ENCODE peak calls at places on chromosomes 11 and 22, in eight cellular contexts. I, B, N, J, X, H, Q and E are unnamed samples.
A peak's percentile ranks its signal among the peaks of the same experiment; 100 is the strongest.

GRCh38 chr11:64661146-64661545 is 61.9 kb downstream of the NRXN2 start:
- DNase-seq in B (no peak), N (no peak), X (no peak), Q (no peak), I (no peak), J (no peak), H (peak; percentile 78), E (no peak)

GRCh38 chr11:79237676-79238075 is 203.2 kb downstream of the TENM4 start:
- DNase-seq in X (no peak), J (no peak), I (no peak), Q (no peak), N (no peak), H (peak; percentile 91), B (no peak), E (no peak)

GRCh38 chr22:45294030-45294429 is 9.3 kb downstream of the UPK3A start:
- DNase-seq in X (no peak), N (no peak), B (no peak), Q (no peak), J (no peak), H (no peak), I (no peak), E (no peak)

GRCh38 chr11:18046116-18046777 is at the start of gene TPH1:
- DNase-seq in N (no peak), B (peak; percentile 45), X (no peak), Q (peak; percentile 3), H (peak; percentile 27), J (peak; percentile 68), I (no peak), E (no peak)

GRCh38 chr22:35313311-35314121 is 13.8 kb downstream of the TOM1 start:
- DNase-seq in Q (no peak), N (no peak), J (no peak), I (no peak), H (peak; percentile 97), X (no peak), B (no peak), E (no peak)

GRCh38 chr11:106216281-106216680 is 138.8 kb downstream of the AASDHPPT start:
- DNase-seq in B (no peak), H (peak; percentile 33), I (no peak), Q (no peak), N (no peak), J (no peak), X (no peak), E (no peak)

GRCh38 chr22:26892401-26893033 is 235.1 kb downstream of the MIAT start:
- DNase-seq in H (no peak), N (no peak), J (no peak), Q (no peak), X (no peak), B (no peak), I (no peak), E (no peak)

GRCh38 chr11:22441831-22442230 is 103.7 kb downstream of the SLC17A6 start:
- DNase-seq in Q (no peak), I (no peak), H (no peak), X (no peak), N (no peak), B (no peak), J (no peak), E (no peak)

GRCh38 chr11:134238956-134239355 is 14.2 kb downstream of the THYN1 start:
- DNase-seq in Q (no peak), H (no peak), X (no peak), J (no peak), I (no peak), B (no peak), N (no peak), E (no peak)

GRCh38 chr22:31425331-31426050 is 26.1 kb downstream of the DRG1 start:
- DNase-seq in I (no peak), X (no peak), N (no peak), Q (no peak), H (peak; percentile 16), J (no peak), B (no peak), E (no peak)

GRCh38 chr11:123065634-123066033 is 3.7 kb upstream of the HSPA8 start:
- DNase-seq in Q (no peak), J (no peak), X (peak; percentile 12), B (no peak), H (peak; percentile 78), N (no peak), I (no peak), E (no peak)

GRCh38 chr22:46148885-46149492 is 1.3 kb upstream of the PPARA start:
- DNase-seq in X (no peak), Q (no peak), H (no peak), N (no peak), I (peak; percentile 5), J (no peak), B (peak; percentile 68), E (no peak)

GRCh38 chr11:6152126-6152525 is 18.0 kb downstream of the OR52B2 start:
- DNase-seq in B (no peak), Q (no peak), N (no peak), I (no peak), X (no peak), H (no peak), J (no peak), E (no peak)

GRCh38 chr11:123238297-123238696 is 43.2 kb upstream of the CLMP start:
- DNase-seq in H (peak; percentile 43), I (no peak), Q (no peak), X (no peak), B (peak; percentile 31), J (no peak), N (no peak), E (no peak)

GRCh38 chr11:100151944-100152343 is 535.1 kb upstream of the ARHGAP42 start:
- DNase-seq in X (no peak), H (no peak), J (no peak), Q (no peak), N (no peak), B (no peak), I (no peak), E (no peak)

GRCh38 chr11:116217006-116217405 is 555.8 kb downstream of the BUD13 start:
- DNase-seq in H (peak; percentile 47), N (no peak), B (peak; percentile 49), I (no peak), X (no peak), J (peak; percentile 75), Q (no peak), E (no peak)

GRCh38 chr22:40182231-40182835 is 4.6 kb downstream of the TNRC6B start:
- DNase-seq in N (no peak), J (no peak), X (no peak), Q (no peak), H (no peak), I (no peak), B (no peak), E (no peak)

GRCh38 chr11:129896062-129896461 is 684 bp upstream of the NFRKB start:
- DNase-seq in Q (no peak), N (no peak), X (no peak), I (no peak), J (no peak), H (no peak), B (no peak), E (no peak)

GRCh38 chr11:129894281-129895125 is 875 bp downstream of the NFRKB start:
- DNase-seq in H (peak; percentile 8), X (peak; percentile 51), Q (no peak), J (no peak), B (no peak), N (peak; percentile 25), I (no peak), E (no peak)

DNA sequence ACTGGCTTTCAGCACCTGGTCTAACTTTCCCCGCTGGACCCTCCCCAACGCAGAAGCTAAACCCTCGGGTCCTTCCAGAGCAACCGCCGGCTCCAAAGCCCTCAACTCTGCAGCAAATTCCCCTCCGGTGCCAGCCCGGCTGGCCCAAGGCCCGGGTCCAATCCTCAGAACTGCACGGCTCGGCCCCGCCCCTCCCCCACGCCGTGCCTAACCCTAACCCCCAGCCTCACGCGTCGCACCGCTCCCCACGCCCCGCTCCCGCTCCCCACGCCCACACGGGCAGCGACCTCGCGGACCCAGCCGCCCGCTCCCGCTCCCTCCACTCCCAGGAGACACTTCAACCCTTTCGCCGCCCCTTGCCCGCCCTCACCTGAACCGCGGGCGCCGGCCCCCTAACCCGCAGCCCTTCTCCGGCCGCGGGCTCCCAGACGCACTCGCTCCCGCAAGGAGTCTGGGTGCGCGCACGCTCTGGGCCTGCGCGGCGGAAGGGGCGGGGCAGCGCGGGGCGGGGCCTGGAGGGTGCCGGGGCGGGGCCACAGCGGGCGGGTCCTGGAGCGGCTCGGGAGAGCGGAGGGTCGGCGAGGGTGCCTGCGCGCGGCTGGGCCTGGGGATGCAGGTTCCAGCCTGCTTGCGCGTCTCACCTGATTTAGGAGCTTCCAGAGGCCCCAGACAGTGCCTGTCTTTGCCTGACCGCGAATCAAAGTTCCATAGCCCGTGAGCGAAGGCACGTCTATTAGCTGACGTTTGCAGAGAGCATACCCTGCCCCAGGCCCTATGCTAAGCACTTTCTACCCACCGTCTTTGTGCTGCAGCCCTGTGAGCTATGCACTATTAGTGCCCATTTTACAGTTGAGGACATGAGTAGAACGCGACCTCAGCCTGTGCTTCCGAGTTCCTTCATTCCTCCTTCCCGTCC is at the start of gene NFRKB:
- DNase-seq in X (peak; percentile 90), N (peak; percentile 98), I (peak; percentile 85), H (peak; percentile 63), J (peak; percentile 93), Q (peak; percentile 75), B (peak; percentile 93), E (peak; percentile 73)
- TF ChIP-seq CTCF in X (peak; percentile 19), N (no peak), I (no peak), H (no peak), J (no peak), Q (no peak), B (no peak), E (no peak)

DNA sequence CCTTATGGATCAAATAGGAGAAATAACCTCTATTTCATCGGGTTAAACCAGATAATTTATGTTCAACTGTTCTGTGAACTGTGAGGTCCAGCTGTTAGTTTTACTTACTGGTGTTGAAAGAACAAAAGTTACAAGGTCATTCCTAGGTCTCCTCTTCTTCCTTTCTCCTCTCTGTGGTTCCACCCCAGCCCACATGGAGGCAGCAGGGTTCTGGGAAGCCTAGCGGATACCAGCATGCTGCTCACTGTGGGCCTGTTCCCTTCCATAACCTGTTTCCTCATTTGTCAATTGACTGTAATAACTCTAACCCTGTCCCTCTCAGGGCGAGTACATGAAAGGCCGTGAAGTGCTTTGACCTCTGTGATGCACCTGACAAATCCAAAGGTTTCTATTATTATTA is 27.8 kb downstream of the RELT start:
- DNase-seq in H (peak; percentile 69), I (no peak), J (peak; percentile 66), N (peak; percentile 18), B (no peak), X (no peak), Q (no peak), E (peak; percentile 80)
- TF ChIP-seq CTCF in H (peak; percentile 82), I (no peak), J (no peak), N (peak; percentile 21), B (no peak), X (peak; percentile 54), Q (peak; percentile 76), E (peak; percentile 83)

DNA sequence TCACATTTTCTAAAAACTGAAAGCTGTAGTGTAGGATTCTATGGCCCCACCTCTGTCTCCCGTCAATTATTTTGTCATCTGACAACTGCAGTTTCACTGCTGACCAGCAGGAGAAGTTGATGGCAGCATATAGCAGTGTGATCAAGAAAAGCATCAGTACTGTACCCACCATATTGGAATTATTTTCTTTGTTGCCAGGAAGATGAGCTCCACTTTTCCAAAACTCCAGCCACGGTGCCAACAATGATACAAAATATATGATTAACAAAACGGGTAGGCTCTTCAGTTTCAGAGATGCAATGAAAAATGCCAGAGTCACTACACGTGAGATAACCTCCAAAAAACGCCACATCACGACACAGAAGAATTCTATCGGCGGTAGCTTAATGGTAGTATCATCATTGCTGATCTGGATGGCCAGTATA is 41.3 kb downstream of the XKR3 start:
- DNase-seq in B (no peak), Q (no peak), N (no peak), I (no peak), J (no peak), X (peak; percentile 43), H (peak; percentile 3), E (no peak)
- TF ChIP-seq CTCF in B (no peak), Q (peak; percentile 74), N (peak; percentile 3), I (peak; percentile 20), J (peak; percentile 28), X (peak; percentile 82), H (peak; percentile 48), E (peak; percentile 72)

GRCh38 chr11:132099692-132100091 is 729.3 kb downstream of the NTM start:
- DNase-seq in Q (no peak), I (no peak), B (no peak), N (peak; percentile 15), X (peak; percentile 9), H (no peak), J (peak; percentile 76), E (no peak)
- TF ChIP-seq CTCF in Q (peak; percentile 90), I (no peak), B (peak; percentile 14), N (no peak), X (peak; percentile 71), H (peak; percentile 59), J (peak; percentile 87), E (peak; percentile 70)